ENCODE peak calls at places on chromosomes 2 and 18, in five cellular contexts. One of them, this sample, is unnamed.
A peak's percentile ranks its signal among the peaks of the same experiment; 100 is the strongest.

GRCh38 chr2:46621499-46621898 is 142.1 kb downstream of the TMEM247 start:
- DNase-seq in choroid plexus epithelial cell: no peak
- DNase-seq in GM23248: no peak
- DNase-seq in endodermal cell: no peak
- DNase-seq in bronchial epithelial cell: no peak
- DNase-seq in this sample: no peak

GRCh38 chr2:195479407-195479806 is 177.6 kb upstream of the SLC39A10 start:
- DNase-seq in choroid plexus epithelial cell: no peak
- DNase-seq in GM23248: no peak
- DNase-seq in endodermal cell: no peak
- DNase-seq in bronchial epithelial cell: no peak
- DNase-seq in this sample: no peak

GRCh38 chr18:22171839-22172582 is 2.6 kb downstream of the GATA6 start:
- DNase-seq in choroid plexus epithelial cell: no peak
- DNase-seq in GM23248: peak; percentile 54
- DNase-seq in endodermal cell: peak; percentile 60
- DNase-seq in bronchial epithelial cell: no peak
- DNase-seq in this sample: no peak

GRCh38 chr2:10552871-10553245 is 104.7 kb upstream of the ODC1 start:
- DNase-seq in choroid plexus epithelial cell: no peak
- DNase-seq in GM23248: no peak
- DNase-seq in endodermal cell: no peak
- DNase-seq in bronchial epithelial cell: no peak
- DNase-seq in this sample: no peak

GRCh38 chr18:76399613-76400391 is 95.2 kb downstream of the ZNF516 start:
- DNase-seq in choroid plexus epithelial cell: no peak
- DNase-seq in GM23248: no peak
- DNase-seq in endodermal cell: no peak
- DNase-seq in bronchial epithelial cell: no peak
- DNase-seq in this sample: no peak

GRCh38 chr18:67400502-67401117 is 115.9 kb downstream of the DSEL start:
- DNase-seq in choroid plexus epithelial cell: peak; percentile 74
- DNase-seq in GM23248: peak; percentile 44
- DNase-seq in endodermal cell: no peak
- DNase-seq in bronchial epithelial cell: no peak
- DNase-seq in this sample: no peak

GRCh38 chr2:223010641-223011040 is 41.3 kb upstream of the KCNE4 start:
- DNase-seq in choroid plexus epithelial cell: peak; percentile 27
- DNase-seq in GM23248: peak; percentile 91
- DNase-seq in endodermal cell: no peak
- DNase-seq in bronchial epithelial cell: peak; percentile 31
- DNase-seq in this sample: peak; percentile 71

GRCh38 chr2:80054339-80054675 is 250.2 kb downstream of the LRRTM1 start:
- DNase-seq in choroid plexus epithelial cell: no peak
- DNase-seq in GM23248: peak; percentile 31
- DNase-seq in endodermal cell: no peak
- DNase-seq in bronchial epithelial cell: peak; percentile 56
- DNase-seq in this sample: no peak

GRCh38 chr2:3461781-3462492 is 57.4 kb downstream of the ADI1 start:
- DNase-seq in choroid plexus epithelial cell: peak; percentile 82
- DNase-seq in GM23248: peak; percentile 68
- DNase-seq in endodermal cell: no peak
- DNase-seq in bronchial epithelial cell: peak; percentile 55
- DNase-seq in this sample: peak; percentile 20

GRCh38 chr2:203835867-203836800 is 31.4 kb upstream of the CTLA4 start:
- DNase-seq in choroid plexus epithelial cell: no peak
- DNase-seq in GM23248: no peak
- DNase-seq in endodermal cell: no peak
- DNase-seq in bronchial epithelial cell: no peak
- DNase-seq in this sample: no peak

GRCh38 chr2:152359573-152360363 is 24.8 kb downstream of the FMNL2 start:
- DNase-seq in choroid plexus epithelial cell: no peak
- DNase-seq in GM23248: no peak
- DNase-seq in endodermal cell: no peak
- DNase-seq in bronchial epithelial cell: no peak
- DNase-seq in this sample: no peak

GRCh38 chr2:30580394-30580793 is 133.3 kb downstream of the LCLAT1 start:
- DNase-seq in choroid plexus epithelial cell: no peak
- DNase-seq in GM23248: no peak
- DNase-seq in endodermal cell: no peak
- DNase-seq in bronchial epithelial cell: no peak
- DNase-seq in this sample: no peak

GRCh38 chr2:52697690-52698089 is 1069.9 kb upstream of the CHAC2 start:
- DNase-seq in choroid plexus epithelial cell: no peak
- DNase-seq in GM23248: no peak
- DNase-seq in endodermal cell: no peak
- DNase-seq in bronchial epithelial cell: no peak
- DNase-seq in this sample: no peak

GRCh38 chr2:71608441-71608840 is 155.1 kb downstream of the DYSF start:
- DNase-seq in choroid plexus epithelial cell: no peak
- DNase-seq in GM23248: no peak
- DNase-seq in endodermal cell: peak; percentile 34
- DNase-seq in bronchial epithelial cell: no peak
- DNase-seq in this sample: no peak

GRCh38 chr2:238030422-238031155 is 30.2 kb upstream of the SCLY start:
- DNase-seq in choroid plexus epithelial cell: no peak
- DNase-seq in GM23248: no peak
- DNase-seq in endodermal cell: no peak
- DNase-seq in bronchial epithelial cell: no peak
- DNase-seq in this sample: no peak

GRCh38 chr2:151063271-151063670 is 198.4 kb downstream of the RBM43 start:
- DNase-seq in choroid plexus epithelial cell: peak; percentile 71
- DNase-seq in GM23248: peak; percentile 79
- DNase-seq in endodermal cell: no peak
- DNase-seq in bronchial epithelial cell: peak; percentile 90
- DNase-seq in this sample: no peak

GRCh38 chr2:41194235-41194634 is 742.3 kb upstream of the SLC8A1 start:
- DNase-seq in choroid plexus epithelial cell: peak; percentile 90
- DNase-seq in GM23248: peak; percentile 4
- DNase-seq in endodermal cell: no peak
- DNase-seq in bronchial epithelial cell: no peak
- DNase-seq in this sample: no peak

GRCh38 chr18:22254088-22254487 is 84.7 kb downstream of the GATA6 start:
- DNase-seq in choroid plexus epithelial cell: no peak
- DNase-seq in GM23248: no peak
- DNase-seq in endodermal cell: no peak
- DNase-seq in bronchial epithelial cell: no peak
- DNase-seq in this sample: no peak

GRCh38 chr2:239594772-239595608 is 194.2 kb upstream of the HDAC4 start:
- DNase-seq in choroid plexus epithelial cell: no peak
- DNase-seq in GM23248: no peak
- DNase-seq in endodermal cell: peak; percentile 29
- DNase-seq in bronchial epithelial cell: no peak
- DNase-seq in this sample: no peak

GRCh38 chr2:163573652-163574051 is 162.2 kb downstream of the FIGN start:
- DNase-seq in choroid plexus epithelial cell: no peak
- DNase-seq in GM23248: no peak
- DNase-seq in endodermal cell: no peak
- DNase-seq in bronchial epithelial cell: no peak
- DNase-seq in this sample: no peak

DNA sequence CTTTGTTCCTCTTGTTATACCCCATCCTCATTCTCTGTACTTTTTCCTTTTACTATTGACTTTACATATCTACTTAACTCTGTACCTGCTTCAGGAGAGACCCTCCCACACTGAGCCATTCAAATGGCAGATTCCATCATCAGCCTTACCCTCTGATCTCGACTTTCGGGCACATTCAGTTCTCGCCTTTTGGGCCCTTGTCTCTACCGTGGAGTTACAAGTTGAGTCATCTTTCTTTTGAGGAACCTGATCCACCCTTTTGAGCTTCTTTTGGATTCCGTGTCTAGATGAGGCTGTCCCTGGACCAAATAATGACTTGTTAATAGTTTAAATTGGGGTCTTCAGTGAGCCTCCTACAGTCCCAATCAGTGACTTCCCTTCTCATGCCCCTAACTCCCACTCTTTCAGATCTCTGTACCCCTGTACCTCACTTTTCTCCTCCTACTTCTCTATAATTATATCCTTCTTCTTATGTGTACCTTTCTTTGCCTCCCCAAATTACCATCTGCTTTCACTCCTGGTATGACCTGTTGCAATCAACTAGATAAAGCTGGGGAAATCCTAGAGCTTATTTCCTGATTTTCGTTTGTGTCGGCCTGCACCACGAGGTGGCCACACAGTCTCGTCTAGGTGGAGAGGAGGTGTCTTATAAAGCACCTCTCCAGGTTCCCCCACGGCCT is 17.2 kb downstream of the SP110 start:
- DNase-seq in choroid plexus epithelial cell: no peak
- DNase-seq in GM23248: no peak
- DNase-seq in endodermal cell: no peak
- DNase-seq in bronchial epithelial cell: no peak
- DNase-seq in this sample: no peak
- H3K4me3 ChIP-seq in choroid plexus epithelial cell: no peak overlapping the region
- H3K4me3 ChIP-seq in GM23248: no peak overlapping the region
- H3K4me3 ChIP-seq in endodermal cell: no peak overlapping the region
- H3K4me3 ChIP-seq in bronchial epithelial cell: no peak overlapping the region
- H3K4me3 ChIP-seq in this sample: no peak overlapping the region

GRCh38 chr2:95346738-95347671 is 49.9 kb downstream of the KCNIP3 start:
- DNase-seq in choroid plexus epithelial cell: peak; percentile 15
- DNase-seq in GM23248: peak; percentile 72
- DNase-seq in endodermal cell: peak; percentile 80
- DNase-seq in bronchial epithelial cell: no peak
- DNase-seq in this sample: no peak

GRCh38 chr2:95349568-95350319 is 52.6 kb downstream of the KCNIP3 start:
- DNase-seq in choroid plexus epithelial cell: no peak
- DNase-seq in GM23248: no peak
- DNase-seq in endodermal cell: no peak
- DNase-seq in bronchial epithelial cell: no peak
- DNase-seq in this sample: no peak

GRCh38 chr2:95347681-95348608 is 50.8 kb downstream of the KCNIP3 start:
- DNase-seq in choroid plexus epithelial cell: no peak
- DNase-seq in GM23248: no peak
- DNase-seq in endodermal cell: no peak
- DNase-seq in bronchial epithelial cell: no peak
- DNase-seq in this sample: no peak

GRCh38 chr2:95350320-95351079 is 52.0 kb upstream of the FAHD2A start:
- DNase-seq in choroid plexus epithelial cell: no peak
- DNase-seq in GM23248: no peak
- DNase-seq in endodermal cell: no peak
- DNase-seq in bronchial epithelial cell: no peak
- DNase-seq in this sample: no peak

DNA sequence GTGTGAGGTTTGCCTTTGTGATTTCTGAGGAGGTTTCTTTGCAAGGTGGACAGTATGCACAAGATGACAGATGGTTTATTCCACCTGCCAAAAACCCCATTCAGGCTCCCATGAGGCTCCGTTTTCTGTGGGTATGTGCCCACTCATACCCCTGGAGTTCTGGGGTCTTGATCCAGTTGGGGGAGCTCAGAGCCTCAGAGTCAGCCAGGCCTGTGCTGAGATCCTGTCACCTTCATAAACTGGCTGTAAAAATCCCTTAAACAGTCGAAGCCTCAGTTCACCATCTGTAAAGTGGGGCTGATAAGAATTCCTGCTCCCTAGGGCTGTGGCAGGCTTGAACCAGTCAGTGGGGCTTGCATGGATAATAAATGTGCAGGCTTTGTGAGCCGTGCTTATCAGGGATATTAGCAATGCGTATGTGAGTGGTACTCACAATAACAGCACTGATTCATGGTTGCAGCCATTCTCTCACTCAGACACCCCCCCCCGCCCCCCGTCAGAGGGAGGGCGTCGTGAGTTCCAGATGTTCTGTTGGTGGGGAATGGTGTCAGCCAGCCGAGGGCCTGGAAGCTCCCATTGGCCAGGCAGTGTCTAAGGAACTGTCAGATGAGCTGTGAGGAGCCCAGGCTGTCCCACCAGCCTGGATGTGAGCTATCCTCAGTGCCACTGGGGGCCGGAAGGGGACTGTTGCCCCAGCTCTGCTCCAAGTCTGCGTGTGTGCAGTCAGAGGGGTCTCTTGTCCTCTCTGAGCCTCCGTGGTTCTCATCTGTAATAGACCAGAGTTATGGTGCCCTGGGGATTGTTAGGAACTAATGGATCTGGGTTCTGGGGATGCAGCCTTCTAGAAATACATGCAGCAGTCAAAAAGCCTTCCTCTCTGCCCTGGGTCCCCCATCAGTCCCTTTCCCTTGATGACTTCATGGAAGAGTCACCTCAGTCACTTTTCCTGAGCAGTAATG is 51.7 kb downstream of the KCNIP3 start:
- DNase-seq in choroid plexus epithelial cell: peak; percentile 13
- DNase-seq in GM23248: peak; percentile 55
- DNase-seq in endodermal cell: no peak
- DNase-seq in bronchial epithelial cell: no peak
- DNase-seq in this sample: no peak
- H3K4me3 ChIP-seq in choroid plexus epithelial cell: no peak overlapping the region
- H3K4me3 ChIP-seq in GM23248: no peak overlapping the region
- H3K4me3 ChIP-seq in endodermal cell: no peak overlapping the region
- H3K4me3 ChIP-seq in bronchial epithelial cell: no peak overlapping the region
- H3K4me3 ChIP-seq in this sample: no peak overlapping the region

GRCh38 chr2:100658017-100658416 is 95.2 kb downstream of the PDCL3 start:
- DNase-seq in choroid plexus epithelial cell: no peak
- DNase-seq in GM23248: no peak
- DNase-seq in endodermal cell: no peak
- DNase-seq in bronchial epithelial cell: no peak
- DNase-seq in this sample: no peak

GRCh38 chr2:100655446-100655845 is 92.7 kb downstream of the PDCL3 start:
- DNase-seq in choroid plexus epithelial cell: no peak
- DNase-seq in GM23248: no peak
- DNase-seq in endodermal cell: no peak
- DNase-seq in bronchial epithelial cell: no peak
- DNase-seq in this sample: no peak

GRCh38 chr2:100653449-100654045 is 90.8 kb downstream of the PDCL3 start:
- DNase-seq in choroid plexus epithelial cell: no peak
- DNase-seq in GM23248: no peak
- DNase-seq in endodermal cell: no peak
- DNase-seq in bronchial epithelial cell: no peak
- DNase-seq in this sample: no peak

GRCh38 chr2:100654611-100655010 is 91.8 kb downstream of the PDCL3 start:
- DNase-seq in choroid plexus epithelial cell: no peak
- DNase-seq in GM23248: no peak
- DNase-seq in endodermal cell: no peak
- DNase-seq in bronchial epithelial cell: no peak
- DNase-seq in this sample: no peak

DNA sequence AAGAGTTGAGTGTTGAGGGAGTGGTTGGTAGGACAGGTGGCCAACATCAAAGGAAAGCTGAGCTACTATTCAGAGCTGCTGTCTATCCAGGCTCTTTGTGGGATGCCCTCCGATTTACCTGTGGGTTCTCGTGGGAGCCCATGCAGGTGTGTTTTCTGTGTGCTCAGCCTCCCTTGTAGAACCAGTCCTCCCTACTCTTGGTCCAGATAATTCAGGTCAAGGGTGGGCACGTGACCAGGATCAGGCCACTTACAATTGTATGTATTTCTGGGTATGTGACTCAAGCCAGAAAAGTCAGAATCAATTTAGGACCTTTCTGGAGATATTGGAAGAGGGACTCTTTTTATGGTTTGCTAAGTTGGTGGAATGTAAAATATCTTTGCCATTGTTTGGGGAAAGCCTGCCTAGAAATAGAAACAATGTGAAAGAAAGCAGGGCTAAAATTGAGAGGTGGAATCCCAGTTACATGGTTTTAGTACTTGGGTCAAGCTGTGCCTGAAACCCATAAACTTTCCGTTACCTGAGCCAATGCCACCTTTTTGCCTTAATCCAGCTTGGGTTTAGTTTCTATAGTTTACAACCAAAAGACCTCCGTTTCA is 93.2 kb downstream of the PDCL3 start:
- DNase-seq in choroid plexus epithelial cell: no peak
- DNase-seq in GM23248: no peak
- DNase-seq in endodermal cell: no peak
- DNase-seq in bronchial epithelial cell: no peak
- DNase-seq in this sample: no peak
- H3K4me3 ChIP-seq in choroid plexus epithelial cell: no peak overlapping the region
- H3K4me3 ChIP-seq in GM23248: no peak overlapping the region
- H3K4me3 ChIP-seq in endodermal cell: no peak overlapping the region
- H3K4me3 ChIP-seq in bronchial epithelial cell: no peak overlapping the region
- H3K4me3 ChIP-seq in this sample: no peak overlapping the region

GRCh38 chr2:69789129-69789528 is 40.3 kb upstream of the GMCL1 start:
- DNase-seq in choroid plexus epithelial cell: peak; percentile 97
- DNase-seq in GM23248: peak; percentile 93
- DNase-seq in endodermal cell: peak; percentile 65
- DNase-seq in bronchial epithelial cell: no peak
- DNase-seq in this sample: peak; percentile 62
- H3K4me3 ChIP-seq in choroid plexus epithelial cell: no peak overlapping the region
- H3K4me3 ChIP-seq in GM23248: peak overlapping the region; percentile 50
- H3K4me3 ChIP-seq in endodermal cell: no peak overlapping the region
- H3K4me3 ChIP-seq in bronchial epithelial cell: no peak overlapping the region
- H3K4me3 ChIP-seq in this sample: no peak overlapping the region

This sample was measured in AG04450.